ENCODE peak calls at places on chromosomes 13 and 19, in seven cellular contexts. B is HCT116, G is K562, L is Panc1, H is HepG2, Z is GM12878, A is H1. N is an unnamed sample.

GRCh38 chr19:28420731-28421550 is 792.0 kb downstream of the UQCRFS1 start:
- DNase-seq in A (no peak), Z (no peak), B (no peak), L (no peak), H (no peak), G (no peak), N (no peak)

GRCh38 chr13:67224148-67224846 is 5.8 kb downstream of the PCDH9 start:
- DNase-seq in L (no peak), Z (no peak), G (peak), H (peak), A (peak), B (peak), N (peak)

GRCh38 chr19:55304980-55305379 is 20.2 kb downstream of the TMEM150B start:
- DNase-seq in A (no peak), L (no peak), H (no peak), Z (no peak), B (no peak), G (peak), N (no peak)

GRCh38 chr19:13747098-13747453 is 17.2 kb upstream of the MRI1 start:
- DNase-seq in A (no peak), H (no peak), B (no peak), Z (no peak), L (no peak), G (no peak), N (no peak)

GRCh38 chr19:1070931-1071791 is 4.2 kb downstream of the ARHGAP45 start:
- DNase-seq in G (no peak), H (no peak), Z (no peak), A (no peak), B (no peak), L (no peak), N (peak)

GRCh38 chr13:96792736-96793444 is 201.4 kb downstream of the OXGR1 start:
- DNase-seq in A (no peak), Z (no peak), H (no peak), B (no peak), G (no peak), L (no peak), N (no peak)

GRCh38 chr13:48232420-48233096 is 448 bp upstream of the ITM2B start:
- DNase-seq in H (peak), G (no peak), B (no peak), Z (no peak), A (no peak), L (no peak), N (no peak)

GRCh38 chr19:11019824-11020223 is 59.0 kb downstream of the SMARCA4 start:
- DNase-seq in A (no peak), L (no peak), H (no peak), G (no peak), Z (no peak), B (no peak), N (no peak)

GRCh38 chr13:84297246-84297645 is 415.0 kb upstream of the SLITRK1 start:
- DNase-seq in G (no peak), H (no peak), B (no peak), A (no peak), L (no peak), Z (no peak), N (no peak)

GRCh38 chr13:110150384-110151091 is 156.4 kb downstream of the COL4A1 start:
- DNase-seq in B (no peak), A (no peak), H (no peak), G (no peak), Z (no peak), L (no peak), N (no peak)

GRCh38 chr13:87356314-87356713 is 314.9 kb upstream of the SLITRK5 start:
- DNase-seq in Z (no peak), G (no peak), L (no peak), A (no peak), H (no peak), B (no peak), N (no peak)

GRCh38 chr19:49875801-49876421 is 1.2 kb downstream of the AKT1S1 start:
- DNase-seq in Z (no peak), G (peak), L (no peak), A (no peak), H (peak), B (no peak), N (peak)

GRCh38 chr13:114131581-114132418 is 623 bp downstream of the RASA3 start:
- DNase-seq in B (no peak), L (no peak), Z (no peak), H (no peak), A (no peak), G (peak), N (peak)

GRCh38 chr19:1455336-1456120 is 5.6 kb downstream of the APC2 start:
- DNase-seq in B (peak), G (peak), L (peak), H (peak), Z (no peak), A (peak), N (peak)

GRCh38 chr13:46595136-46595917 is 42.4 kb downstream of the LRCH1 start:
- DNase-seq in G (no peak), Z (no peak), L (no peak), H (no peak), B (no peak), A (no peak), N (no peak)

GRCh38 chr13:74575729-74576125 is 441.5 kb upstream of the KLF12 start:
- DNase-seq in B (no peak), H (no peak), G (peak), A (no peak), L (no peak), Z (no peak), N (peak)

GRCh38 chr13:38483623-38484022 is 134.0 kb downstream of the UFM1 start:
- DNase-seq in A (no peak), H (no peak), L (no peak), Z (no peak), B (no peak), G (no peak), N (no peak)

GRCh38 chr19:55346725-55347441 is 7.2 kb downstream of the KMT5C start:
- DNase-seq in L (no peak), Z (no peak), B (no peak), A (no peak), G (no peak), H (no peak), N (no peak)

GRCh38 chr19:7612282-7613274 is 16.8 kb downstream of the XAB2 start:
- DNase-seq in L (no peak), B (no peak), G (no peak), H (no peak), Z (no peak), A (no peak), N (no peak)

GRCh38 chr19:43423779-43424178 is 9.1 kb downstream of the TEX101 start:
- DNase-seq in B (no peak), H (no peak), Z (no peak), A (no peak), G (no peak), L (no peak), N (no peak)

GRCh38 chr13:92553470-92554114 is 673.0 kb upstream of the GPC6 start:
- DNase-seq in H (no peak), L (no peak), G (no peak), A (no peak), B (no peak), Z (no peak), N (no peak)

GRCh38 chr19:53157601-53158000 is 1.3 kb downstream of the ZNF347 start:
- DNase-seq in H (no peak), A (no peak), B (no peak), L (no peak), G (no peak), Z (no peak), N (peak)

GRCh38 chr19:20182232-20182785 is 15.3 kb downstream of the ZNF486 start:
- DNase-seq in H (no peak), Z (no peak), G (no peak), L (no peak), B (no peak), A (no peak), N (no peak)

GRCh38 chr13:106753241-106753640 is 185.3 kb upstream of the ARGLU1 start:
- DNase-seq in Z (no peak), G (no peak), A (no peak), L (no peak), H (no peak), B (no peak), N (no peak)

GRCh38 chr13:106095406-106095805 is 440.1 kb downstream of the EFNB2 start:
- DNase-seq in A (no peak), G (no peak), H (no peak), Z (no peak), L (no peak), B (no peak), N (no peak)

GRCh38 chr13:97911311-97912138 is 42.0 kb upstream of the IPO5 start:
- DNase-seq in L (peak), G (peak), B (peak), H (peak), Z (no peak), A (no peak), N (peak)

GRCh38 chr13:35926859-35927530 is 204.2 kb downstream of the DCLK1 start:
- DNase-seq in A (no peak), G (no peak), B (no peak), H (no peak), Z (no peak), L (no peak), N (no peak)

GRCh38 chr13:99796175-99796819 is 175.3 kb downstream of the ZIC5 start:
- DNase-seq in A (no peak), B (no peak), G (peak), H (peak), L (no peak), Z (no peak), N (no peak)

GRCh38 chr19:4216832-4217231 is 12.5 kb upstream of the EBI3 start:
- DNase-seq in G (no peak), A (no peak), L (no peak), Z (no peak), H (no peak), B (no peak), N (no peak)

GRCh38 chr19:42170052-42170451 is 37.8 kb upstream of the POU2F2 start:
- DNase-seq in L (no peak), H (no peak), B (no peak), G (no peak), A (no peak), Z (no peak), N (no peak)

GRCh38 chr19:16893686-16893990 is 4.8 kb downstream of the F2RL3 start:
- DNase-seq in Z (no peak), A (no peak), H (no peak), B (no peak), L (no peak), G (no peak), N (no peak)

GRCh38 chr13:113148940-113149503 is 9.4 kb upstream of the PROZ start:
- DNase-seq in L (no peak), G (no peak), H (no peak), Z (no peak), B (no peak), A (no peak), N (no peak)

GRCh38 chr13:49421391-49421790 is 22.5 kb downstream of the CAB39L start:
- DNase-seq in H (peak), G (peak), A (no peak), B (peak), Z (peak), L (no peak), N (no peak)

GRCh38 chr13:27125357-27126282 is 46.0 kb downstream of the USP12 start:
- DNase-seq in Z (no peak), L (no peak), H (peak), A (no peak), B (no peak), G (peak), N (no peak)

GRCh38 chr19:14492756-14493337 is 3.1 kb downstream of the GIPC1 start:
- DNase-seq in A (no peak), L (no peak), B (no peak), H (no peak), G (no peak), Z (no peak), N (no peak)

GRCh38 chr13:39888865-39889810 is 233.7 kb downstream of the COG6 start:
- DNase-seq in Z (no peak), H (no peak), G (no peak), A (no peak), L (no peak), B (no peak), N (no peak)

GRCh38 chr13:99614465-99614885 is 113.2 kb downstream of the TM9SF2 start:
- DNase-seq in A (no peak), L (no peak), B (no peak), Z (no peak), H (peak), G (peak), N (peak)

GRCh38 chr19:38684862-38685665 is 37.6 kb downstream of the ACTN4 start:
- DNase-seq in L (no peak), G (no peak), A (no peak), B (no peak), H (no peak), Z (no peak), N (no peak)

GRCh38 chr19:38684078-38684861 is 36.8 kb downstream of the ACTN4 start:
- DNase-seq in B (peak), Z (no peak), H (no peak), A (no peak), G (peak), L (peak), N (no peak)

GRCh38 chr19:38682195-38682867 is 34.9 kb downstream of the ACTN4 start:
- DNase-seq in A (no peak), L (no peak), B (no peak), G (no peak), H (no peak), Z (no peak), N (no peak)

GRCh38 chr19:38683393-38684077 is 36.1 kb downstream of the ACTN4 start:
- DNase-seq in Z (no peak), B (peak), L (peak), H (peak), A (peak), G (peak), N (no peak)

GRCh38 chr19:38682872-38683392 is 35.5 kb downstream of the ACTN4 start:
- DNase-seq in Z (no peak), A (no peak), H (no peak), L (no peak), G (no peak), B (no peak), N (no peak)
- H3K4me3 ChIP-seq in Z (no peak), A (no peak), H (no peak), L (peak), G (no peak), B (peak), N (no peak)

DNA sequence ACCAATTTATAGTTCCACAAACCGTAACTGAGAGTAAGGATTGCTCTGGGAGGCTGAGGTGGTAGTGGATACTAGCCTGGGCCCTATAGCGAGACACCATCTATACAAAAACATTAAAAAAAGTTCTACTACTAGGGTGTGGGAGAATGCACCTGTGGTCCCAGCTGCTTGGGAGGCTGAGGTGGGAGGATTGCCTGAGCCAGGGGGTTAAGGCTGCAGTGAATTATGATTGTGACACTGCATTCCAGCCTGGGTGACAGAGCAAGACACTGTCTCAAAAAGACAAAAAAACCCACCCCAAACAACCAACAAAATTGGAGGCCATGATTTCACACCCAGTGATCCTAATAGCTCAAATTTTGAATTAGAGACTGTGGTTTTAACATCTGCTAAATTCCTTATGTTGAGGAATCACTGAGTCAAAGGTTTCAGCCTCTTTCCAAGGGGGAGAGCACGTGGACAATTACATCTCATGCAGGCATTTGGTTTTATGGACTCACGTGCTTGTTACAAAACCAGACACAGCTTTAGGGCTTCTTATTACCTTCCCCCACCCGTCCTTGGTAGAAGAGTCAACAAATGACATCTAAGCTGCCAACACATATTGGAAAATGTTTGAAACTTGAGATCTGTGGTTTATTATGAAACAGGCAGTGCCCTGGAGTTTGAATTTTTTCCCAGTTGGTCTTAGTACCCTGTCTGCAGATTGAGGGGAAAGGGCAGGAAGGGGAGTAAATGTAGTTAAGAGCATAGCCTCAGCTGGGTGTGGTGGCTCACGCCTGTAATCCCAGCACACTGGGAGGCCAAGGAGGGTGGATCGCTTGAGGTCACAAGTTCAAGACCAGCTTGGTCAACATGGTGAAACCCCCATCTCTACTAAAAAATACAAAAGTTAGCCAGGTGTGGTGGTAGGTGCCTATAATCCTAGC is 18.5 kb downstream of the CYP2A6 start:
- DNase-seq in G (no peak), H (peak), L (peak), A (no peak), B (no peak), Z (no peak), N (no peak)
- TF ChIP-seq SIN3A in G (no peak), H (no peak), L (no peak), A (no peak), B (no peak), Z (no peak), N (no peak)

GRCh38 chr19:47129579-47129978 is 1.1 kb upstream of the SAE1 start:
- DNase-seq in H (no peak), L (no peak), G (no peak), Z (no peak), A (no peak), B (no peak), N (no peak)
- H3K4me3 ChIP-seq in H (no peak), L (no peak), G (no peak), Z (no peak), A (no peak), B (no peak), N (no peak)

GRCh38 chr13:111216166-111216960 is 101.3 kb downstream of the ARHGEF7 start:
- DNase-seq in L (no peak), A (no peak), B (no peak), H (peak), G (no peak), Z (no peak), N (peak)
- TF ChIP-seq SIN3A in L (no peak), A (no peak), B (no peak), H (no peak), G (no peak), Z (no peak), N (no peak)

GRCh38 chr13:57601536-57601935 is 30.0 kb upstream of the PCDH17 start:
- DNase-seq in H (no peak), L (no peak), Z (no peak), A (no peak), G (no peak), B (no peak), N (no peak)

GRCh38 chr13:57604442-57604841 is 27.1 kb upstream of the PCDH17 start:
- DNase-seq in G (no peak), L (no peak), B (no peak), Z (no peak), H (no peak), A (no peak), N (no peak)
- H3K4me3 ChIP-seq in G (no peak), L (no peak), B (no peak), Z (no peak), H (no peak), A (no peak), N (no peak)

GRCh38 chr13:42229287-42229686 is 42.7 kb upstream of the AKAP11 start:
- DNase-seq in G (no peak), A (no peak), L (no peak), B (no peak), H (peak), Z (no peak), N (no peak)
- TF ChIP-seq SIN3A in G (no peak), A (no peak), L (no peak), B (no peak), H (no peak), Z (no peak), N (no peak)

GRCh38 chr19:5681446-5682292 is 842 bp downstream of the HSD11B1L start:
- DNase-seq in H (no peak), L (no peak), G (no peak), B (no peak), A (no peak), Z (no peak), N (no peak)
- H3K4me3 ChIP-seq in H (no peak), L (peak), G (peak), B (peak), A (peak), Z (no peak), N (peak)

DNA sequence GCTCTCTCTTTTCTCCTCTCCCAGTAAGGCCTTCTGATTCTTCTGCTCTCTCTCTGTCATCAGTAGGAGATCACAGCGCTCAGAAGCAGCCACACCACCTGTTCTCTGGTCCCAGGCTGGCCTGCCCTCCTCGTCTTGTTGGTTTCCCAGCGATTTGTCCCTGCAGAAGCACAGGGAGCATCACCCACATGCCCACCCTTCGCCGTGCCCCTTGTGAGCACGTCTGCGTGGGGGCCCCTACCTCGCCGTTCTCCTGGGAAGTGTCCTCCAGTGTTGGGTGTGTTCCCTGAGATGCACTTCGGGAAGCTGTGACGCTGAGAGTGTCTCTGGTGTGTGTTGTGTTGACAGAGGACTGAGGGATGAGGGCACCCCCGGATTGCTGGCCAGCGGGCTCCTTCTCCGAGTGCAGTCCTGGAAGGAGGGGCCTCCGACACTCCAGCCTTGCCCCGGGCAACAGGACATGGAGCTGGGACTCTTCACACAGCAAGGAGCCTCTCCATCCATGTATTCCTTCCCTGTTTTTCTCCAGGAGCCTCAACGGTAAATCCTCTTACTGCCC is 61.2 kb downstream of the SOX1 start:
- DNase-seq in Z (no peak), B (no peak), G (no peak), H (no peak), A (no peak), L (no peak), N (no peak)
- TF ChIP-seq SIN3A in Z (no peak), B (no peak), G (no peak), H (no peak), A (no peak), L (no peak), N (no peak)